ENCODE peak calls at places on chromosome 22, in five cellular contexts. C, G, T, D and F are unnamed samples.
A peak's percentile ranks its signal among the peaks of the same experiment; 100 is the strongest.

GRCh38 chr22:34814260-34814659 is 251.7 kb upstream of the ISX start:
- DNase-seq in C (peak; percentile 10), G (no peak), T (no peak), D (no peak), F (no peak)

GRCh38 chr22:22865311-22866072 is 22.1 kb upstream of the IGLL5 start:
- DNase-seq in C (no peak), G (no peak), T (no peak), D (peak; percentile 52), F (no peak)

GRCh38 chr22:22025320-22026156 is 43.0 kb upstream of the TOP3B start:
- DNase-seq in C (no peak), G (no peak), T (no peak), D (no peak), F (no peak)

GRCh38 chr22:22036588-22036987 is 54.0 kb upstream of the TOP3B start:
- DNase-seq in C (no peak), G (no peak), T (no peak), D (no peak), F (no peak)

GRCh38 chr22:21697866-21698265 is 32.1 kb downstream of the PPIL2 start:
- DNase-seq in C (no peak), G (no peak), T (no peak), D (peak; percentile 51), F (no peak)

GRCh38 chr22:33722817-33723216 is 197.5 kb downstream of the LARGE1 start:
- DNase-seq in C (no peak), G (no peak), T (no peak), D (no peak), F (no peak)

GRCh38 chr22:42368379-42369249 is 63.6 kb downstream of the NFAM1 start:
- DNase-seq in C (no peak), G (no peak), T (no peak), D (peak; percentile 19), F (no peak)

GRCh38 chr22:46686221-46686872 is 51.7 kb downstream of the CERK start:
- DNase-seq in C (no peak), G (no peak), T (no peak), D (no peak), F (no peak)

GRCh38 chr22:21001601-21002325 is at the start of gene THAP7:
- DNase-seq in C (peak; percentile 90), G (peak; percentile 91), T (peak; percentile 89), D (peak; percentile 100), F (peak; percentile 65)

GRCh38 chr22:30368420-30368819 is 11.6 kb downstream of the CCDC157 start:
- DNase-seq in C (no peak), G (no peak), T (no peak), D (no peak), F (no peak)

GRCh38 chr22:32240461-32240860 is 14.7 kb downstream of the SLC5A4 start:
- DNase-seq in C (no peak), G (no peak), T (no peak), D (no peak), F (no peak)

GRCh38 chr22:21677606-21678443 is 12.0 kb downstream of the PPIL2 start:
- DNase-seq in C (peak; percentile 91), G (no peak), T (no peak), D (peak; percentile 56), F (no peak)

GRCh38 chr22:33871935-33872334 is 48.3 kb downstream of the LARGE1 start:
- DNase-seq in C (no peak), G (no peak), T (no peak), D (no peak), F (no peak)

GRCh38 chr22:36081023-36081431 is 52.4 kb upstream of the RBFOX2 start:
- DNase-seq in C (no peak), G (no peak), T (no peak), D (no peak), F (no peak)

GRCh38 chr22:45548991-45549736 is 46.5 kb downstream of the FBLN1 start:
- DNase-seq in C (no peak), G (no peak), T (peak; percentile 37), D (peak; percentile 41), F (no peak)

GRCh38 chr22:45546333-45547015 is 43.8 kb downstream of the FBLN1 start:
- DNase-seq in C (no peak), G (no peak), T (no peak), D (no peak), F (no peak)

GRCh38 chr22:45549739-45550138 is 47.1 kb downstream of the FBLN1 start:
- DNase-seq in C (no peak), G (no peak), T (no peak), D (no peak), F (no peak)

GRCh38 chr22:45547016-45547345 is 44.3 kb downstream of the FBLN1 start:
- DNase-seq in C (no peak), G (no peak), T (no peak), D (no peak), F (no peak)

DNA sequence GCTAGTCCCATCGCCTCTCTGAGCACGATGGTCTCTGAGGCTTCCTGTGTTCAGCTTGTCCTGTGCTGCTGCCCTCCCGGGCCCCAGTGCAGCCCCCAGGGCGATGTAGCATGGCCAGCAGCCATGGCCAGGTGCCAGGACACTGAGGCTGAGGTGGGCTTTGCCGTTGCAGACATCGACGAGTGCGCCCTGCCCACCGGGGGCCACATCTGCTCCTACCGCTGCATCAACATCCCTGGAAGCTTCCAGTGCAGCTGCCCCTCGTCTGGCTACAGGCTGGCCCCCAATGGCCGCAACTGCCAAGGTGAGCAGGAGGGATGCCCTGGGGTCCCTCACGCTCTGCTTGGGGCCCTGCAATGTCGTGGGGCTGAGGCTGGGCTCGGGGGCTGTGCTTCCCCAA is 45.8 kb downstream of the FBLN1 start:
- DNase-seq in C (no peak), G (no peak), T (no peak), D (no peak), F (no peak)
- TF ChIP-seq CEBPB in C (no peak), G (no peak), T (no peak), D (no peak), F (no peak)

GRCh38 chr22:19593991-19594569 is 69.9 kb upstream of the CLDN5 start:
- DNase-seq in C (no peak), G (no peak), T (no peak), D (no peak), F (no peak)
- TF ChIP-seq SRF in C (no peak), G (no peak), T (no peak), D (no peak), F (no peak)

DNA sequence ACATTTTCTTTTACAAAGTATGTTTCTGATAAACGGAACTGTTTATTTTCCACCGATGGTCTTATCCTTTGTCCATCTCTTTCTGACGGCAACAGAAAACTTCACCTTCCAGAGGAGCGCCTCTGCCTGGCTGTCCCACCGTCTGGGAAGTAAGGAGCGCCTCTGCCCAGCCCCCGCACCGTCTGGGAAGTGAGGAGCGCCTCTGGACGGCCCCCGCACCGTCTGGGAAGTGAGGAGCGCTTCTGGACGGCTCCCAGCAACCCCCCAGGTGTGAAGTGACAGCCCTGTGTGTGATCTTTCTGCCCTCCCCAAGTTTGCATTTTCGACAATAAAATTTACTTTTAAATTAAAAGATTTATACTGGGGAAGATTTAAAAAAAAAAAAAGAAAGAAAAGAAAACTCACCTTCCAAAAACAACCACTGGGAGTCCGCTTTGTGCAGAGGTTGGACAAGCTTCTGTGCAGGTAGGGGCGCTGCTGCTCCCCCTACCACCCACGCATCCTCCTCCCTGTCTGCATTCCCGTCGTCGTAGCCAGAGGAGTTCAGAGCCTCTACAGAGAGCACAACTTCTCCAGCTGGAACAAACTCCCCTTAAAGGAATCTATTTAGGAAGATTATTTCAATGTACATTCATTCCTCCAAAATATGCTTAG is 1.0 kb upstream of the APOBEC3B start:
- DNase-seq in C (peak; percentile 67), G (no peak), T (peak; percentile 37), D (peak; percentile 62), F (no peak)
- TF ChIP-seq SIN3A in C (no peak), G (no peak), T (no peak), D (no peak), F (no peak)

DNA sequence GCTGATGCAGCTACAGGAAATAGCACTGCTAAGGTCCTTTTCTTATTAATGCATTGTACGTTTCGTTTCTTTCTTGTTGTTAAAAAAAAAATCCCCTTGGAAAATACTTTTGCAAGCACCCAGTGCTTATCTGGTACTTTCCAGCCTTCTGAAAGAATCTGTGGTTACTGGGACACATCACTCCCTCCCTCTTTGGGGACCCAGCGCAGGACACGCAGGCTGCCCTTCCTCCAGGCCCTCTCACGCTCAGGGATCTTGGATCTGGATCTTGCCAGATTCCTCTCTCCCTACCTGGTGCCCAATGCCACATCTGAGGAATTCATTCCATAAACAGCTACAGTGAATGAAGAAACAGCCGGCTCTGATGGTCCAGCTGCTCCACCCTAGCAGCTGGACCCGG is 55.7 kb downstream of the PHF21B start:
- DNase-seq in C (no peak), G (no peak), T (no peak), D (no peak), F (no peak)
- TF ChIP-seq CEBPB in C (no peak), G (no peak), T (no peak), D (no peak), F (no peak)

DNA sequence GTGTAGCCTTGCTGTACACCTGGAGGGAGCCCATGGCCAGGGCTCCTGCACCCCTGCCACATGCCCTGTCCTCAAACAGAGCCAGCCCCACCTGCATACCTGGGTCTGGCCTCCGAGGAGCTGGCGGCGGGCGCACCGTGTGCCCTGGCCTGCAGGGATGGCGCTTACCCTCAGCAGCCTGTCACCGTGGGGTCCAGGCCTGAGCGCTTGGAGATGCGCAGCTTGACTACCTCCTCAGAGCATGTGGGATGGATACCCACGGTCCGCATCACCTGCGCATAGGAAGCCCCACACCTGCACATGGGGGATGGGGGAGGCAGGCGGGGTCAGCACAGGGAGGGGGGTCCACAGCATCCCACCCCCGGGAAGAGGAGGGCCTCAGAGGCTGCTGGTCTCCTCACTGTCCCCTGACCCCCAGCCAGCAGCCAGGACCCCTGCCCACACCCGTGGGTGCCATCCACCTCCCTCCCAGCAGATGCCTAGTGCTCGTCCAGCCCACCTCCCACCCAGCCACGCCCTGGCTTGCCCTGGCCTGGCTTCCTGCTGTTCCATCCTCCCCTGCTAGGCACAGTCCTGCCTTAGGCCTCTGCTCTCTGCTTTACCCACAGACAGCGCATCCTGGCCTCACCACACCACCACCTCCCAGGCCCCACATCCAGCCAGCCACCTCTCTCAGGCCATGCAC is 22.4 kb upstream of the GNB1L start:
- DNase-seq in C (no peak), G (no peak), T (no peak), D (no peak), F (no peak)
- TF ChIP-seq SRF in C (no peak), G (no peak), T (no peak), D (no peak), F (no peak)

GRCh38 chr22:38230108-38230825 is 28.5 kb downstream of the MAFF start:
- DNase-seq in C (peak; percentile 20), G (no peak), T (no peak), D (peak; percentile 24), F (no peak)
- TF ChIP-seq SIN3A in C (no peak), G (no peak), T (no peak), D (no peak), F (no peak)